ENCODE peak calls at places on chromosomes 3 and 15, in eight cellular contexts. E is DND-41, C is right atrium auricular region, M is pancreas, A is EH, V is HFFc6, F is ELR, K is occipital lobe. J is an unnamed sample.

GRCh38 chr15:71052356-71052755 is 62.9 kb upstream of the THSD4 start:
- DNase-seq in C (no peak), V (peak; percentile 69), F (peak; percentile 72), M (no peak), A (peak; percentile 88), K (no peak), E (no peak), J (no peak)

GRCh38 chr3:43394071-43394501 is 107.7 kb downstream of the SNRK start:
- DNase-seq in E (no peak), M (no peak), K (no peak), F (peak; percentile 29), C (peak; percentile 71), V (no peak), A (peak; percentile 89), J (no peak)

GRCh38 chr3:31661993-31662392 is 129.3 kb downstream of the STT3B start:
- DNase-seq in A (no peak), V (no peak), K (no peak), F (no peak), E (no peak), M (no peak), C (no peak), J (no peak)

GRCh38 chr3:186940965-186941364 is 10.6 kb downstream of the ST6GAL1 start:
- DNase-seq in A (no peak), E (no peak), K (no peak), C (no peak), F (no peak), V (no peak), M (no peak), J (no peak)

GRCh38 chr15:70497661-70498060 is 265.7 kb downstream of the UACA start:
- DNase-seq in M (no peak), V (no peak), K (no peak), F (no peak), C (no peak), E (no peak), A (no peak), J (no peak)

GRCh38 chr3:43105224-43105596 is 669 bp downstream of the POMGNT2 start:
- DNase-seq in V (no peak), A (peak; percentile 3), K (no peak), E (no peak), M (peak; percentile 77), C (no peak), F (peak; percentile 6), J (peak; percentile 17)

GRCh38 chr15:69469467-69470191 is 17.0 kb downstream of the RPLP1 start:
- DNase-seq in V (peak; percentile 54), K (no peak), F (peak; percentile 62), E (no peak), C (peak; percentile 53), A (peak; percentile 46), M (no peak), J (no peak)

GRCh38 chr3:187185759-187186158 is 11.5 kb upstream of the RTP1 start:
- DNase-seq in C (no peak), V (no peak), F (no peak), A (no peak), M (no peak), E (no peak), K (no peak), J (no peak)

GRCh38 chr15:75620776-75621536 is 4.6 kb downstream of the SNUPN start:
- DNase-seq in K (no peak), C (peak; percentile 93), A (peak; percentile 89), V (peak; percentile 87), E (no peak), F (peak; percentile 88), M (no peak), J (no peak)

GRCh38 chr15:48096355-48096786 is 24.4 kb upstream of the SLC24A5 start:
- DNase-seq in F (no peak), M (no peak), A (no peak), V (no peak), E (no peak), K (no peak), C (no peak), J (no peak)

GRCh38 chr3:162082516-162082915 is 585.9 kb downstream of the OTOL1 start:
- DNase-seq in K (no peak), M (no peak), A (peak; percentile 68), C (no peak), E (no peak), V (peak; percentile 2), F (peak; percentile 1), J (no peak)

GRCh38 chr15:75891895-75892294 is 11.8 kb upstream of the FBXO22 start:
- DNase-seq in F (peak; percentile 89), C (no peak), M (no peak), E (no peak), A (peak; percentile 90), K (no peak), V (peak; percentile 81), J (no peak)

GRCh38 chr3:105232536-105232935 is 134.2 kb upstream of the ALCAM start:
- DNase-seq in C (no peak), M (no peak), V (peak; percentile 2), A (peak; percentile 61), E (no peak), F (peak; percentile 9), K (no peak), J (no peak)

GRCh38 chr3:73401058-73401457 is 223.7 kb downstream of the PDZRN3 start:
- DNase-seq in C (no peak), F (peak; percentile 9), A (peak; percentile 87), V (peak; percentile 84), E (no peak), K (no peak), M (no peak), J (no peak)

GRCh38 chr3:65811050-65811766 is 227.5 kb downstream of the MAGI1 start:
- DNase-seq in F (peak; percentile 12), A (peak; percentile 39), M (no peak), C (no peak), V (no peak), E (no peak), K (peak; percentile 23), J (no peak)

GRCh38 chr3:175346573-175347356 is 487.6 kb downstream of the NAALADL2 start:
- DNase-seq in V (peak; percentile 90), C (peak; percentile 62), K (peak; percentile 49), E (no peak), A (peak; percentile 96), M (peak; percentile 19), F (peak; percentile 83), J (no peak)